ENCODE peak calls at places on chromosomes 7 and 10, in six cellular contexts. T, H, Q, C, B and U are unnamed samples.

GRCh38 chr10:133458710-133459453 is 5.1 kb downstream of the SCART1 start:
- DNase-seq in B (no peak), T (no peak), Q (no peak), H (no peak), C (no peak), U (no peak)

GRCh38 chr7:24123061-24123460 is 160.9 kb upstream of the NPY start:
- DNase-seq in Q (peak; percentile 11), H (no peak), T (no peak), B (no peak), C (no peak), U (no peak)

GRCh38 chr7:127056202-127056601 is 196.5 kb downstream of the GRM8 start:
- DNase-seq in C (no peak), Q (no peak), B (no peak), T (no peak), H (no peak), U (no peak)

GRCh38 chr7:74029991-74030415 is 2.0 kb downstream of the ELN start:
- DNase-seq in C (no peak), Q (no peak), B (no peak), H (no peak), T (no peak), U (no peak)

GRCh38 chr10:48400129-48400849 is 93.8 kb downstream of the MAPK8 start:
- DNase-seq in C (no peak), Q (peak; percentile 18), T (peak; percentile 4), H (no peak), B (no peak), U (no peak)

GRCh38 chr10:9243861-9244515 is 1189.5 kb downstream of the GATA3 start:
- DNase-seq in T (no peak), H (no peak), C (no peak), Q (no peak), B (peak; percentile 18), U (no peak)

GRCh38 chr7:5197811-5198210 is 7.8 kb downstream of the WIPI2 start:
- DNase-seq in C (no peak), B (no peak), Q (no peak), T (no peak), H (no peak), U (no peak)

GRCh38 chr7:85719981-85720963 is 533.4 kb upstream of the SEMA3D start:
- DNase-seq in H (no peak), B (no peak), Q (peak; percentile 49), C (no peak), T (peak; percentile 15), U (no peak)

GRCh38 chr10:100516847-100517246 is 2.8 kb downstream of the SEC31B start:
- DNase-seq in B (no peak), T (no peak), C (no peak), H (no peak), Q (no peak), U (no peak)

GRCh38 chr7:42074079-42074478 is 162.9 kb downstream of the GLI3 start:
- DNase-seq in C (no peak), H (no peak), B (no peak), Q (no peak), T (no peak), U (no peak)

GRCh38 chr10:77940225-77940624 is 13.7 kb upstream of the DLG5 start:
- DNase-seq in B (no peak), T (no peak), H (no peak), Q (no peak), C (no peak), U (no peak)

GRCh38 chr7:88597941-88598425 is 161.5 kb upstream of the ZNF804B start:
- DNase-seq in H (no peak), T (no peak), C (no peak), Q (no peak), B (no peak), U (no peak)

GRCh38 chr7:89757910-89758309 is 396.4 kb upstream of the STEAP1 start:
- DNase-seq in C (no peak), H (no peak), B (no peak), Q (no peak), T (no peak), U (no peak)

GRCh38 chr7:115229401-115230083 is 307.6 kb downstream of the MDFIC start:
- DNase-seq in H (no peak), C (no peak), T (no peak), B (no peak), Q (no peak), U (no peak)

GRCh38 chr7:127809285-127809702 is 157.3 kb downstream of the SND1 start:
- DNase-seq in C (no peak), B (no peak), T (no peak), Q (no peak), H (no peak), U (no peak)

GRCh38 chr10:6755891-6756460 is 175.9 kb upstream of the PRKCQ start:
- DNase-seq in T (no peak), Q (no peak), C (no peak), B (peak; percentile 16), H (peak; percentile 19), U (peak; percentile 15)